ENCODE peak calls at places on chromosomes 6 and 20, in seven cellular contexts. One of them, this sample, is unnamed.

GRCh38 chr6:129748212-129748900 is 38.4 kb upstream of the ARHGAP18 start:
- DNase-seq in tibial artery: peak; percentile 23
- DNase-seq in cardiac muscle cell: peak; percentile 65
- DNase-seq in HFFc6: no peak
- DNase-seq in CD8-positive, alpha-beta T cell: peak; percentile 25
- DNase-seq in colonic mucosa: peak; percentile 29
- DNase-seq in fibroblast of lung: peak; percentile 76
- DNase-seq in this sample: no peak

GRCh38 chr6:169212897-169213813 is 40.5 kb downstream of the THBS2 start:
- DNase-seq in CD8-positive, alpha-beta T cell: peak; percentile 86
- DNase-seq in fibroblast of lung: peak; percentile 90
- DNase-seq in cardiac muscle cell: peak; percentile 95
- DNase-seq in HFFc6: peak; percentile 79
- DNase-seq in tibial artery: peak; percentile 89
- DNase-seq in colonic mucosa: peak; percentile 94
- DNase-seq in this sample: no peak

GRCh38 chr6:107488875-107489635 is 862 bp upstream of the SOBP start:
- DNase-seq in colonic mucosa: peak; percentile 33
- DNase-seq in fibroblast of lung: peak; percentile 37
- DNase-seq in cardiac muscle cell: peak; percentile 34
- DNase-seq in tibial artery: peak; percentile 49
- DNase-seq in CD8-positive, alpha-beta T cell: peak; percentile 20
- DNase-seq in HFFc6: no peak
- DNase-seq in this sample: no peak

GRCh38 chr6:129671442-129672344 is 38.3 kb downstream of the ARHGAP18 start:
- DNase-seq in colonic mucosa: no peak
- DNase-seq in tibial artery: no peak
- DNase-seq in cardiac muscle cell: peak; percentile 45
- DNase-seq in CD8-positive, alpha-beta T cell: peak; percentile 35
- DNase-seq in fibroblast of lung: no peak
- DNase-seq in HFFc6: no peak
- DNase-seq in this sample: no peak

GRCh38 chr6:152167639-152168603 is 360.4 kb downstream of the ESR1 start:
- DNase-seq in fibroblast of lung: no peak
- DNase-seq in cardiac muscle cell: no peak
- DNase-seq in HFFc6: no peak
- DNase-seq in colonic mucosa: no peak
- DNase-seq in CD8-positive, alpha-beta T cell: no peak
- DNase-seq in tibial artery: no peak
- DNase-seq in this sample: no peak

GRCh38 chr6:33672808-33673207 is 38.7 kb downstream of the UQCC2 start:
- DNase-seq in HFFc6: peak; percentile 95
- DNase-seq in CD8-positive, alpha-beta T cell: no peak
- DNase-seq in fibroblast of lung: peak; percentile 95
- DNase-seq in colonic mucosa: peak; percentile 38
- DNase-seq in tibial artery: peak; percentile 95
- DNase-seq in cardiac muscle cell: peak; percentile 93
- DNase-seq in this sample: peak; percentile 78

GRCh38 chr20:38231786-38232130 is 28.8 kb downstream of the KIAA1755 start:
- DNase-seq in colonic mucosa: no peak
- DNase-seq in CD8-positive, alpha-beta T cell: no peak
- DNase-seq in tibial artery: peak; percentile 55
- DNase-seq in fibroblast of lung: peak; percentile 45
- DNase-seq in HFFc6: no peak
- DNase-seq in cardiac muscle cell: peak; percentile 78
- DNase-seq in this sample: no peak

GRCh38 chr6:36985384-36985962 is 523 bp downstream of the MTCH1 start:
- DNase-seq in CD8-positive, alpha-beta T cell: no peak
- DNase-seq in colonic mucosa: peak; percentile 39
- DNase-seq in fibroblast of lung: no peak
- DNase-seq in tibial artery: no peak
- DNase-seq in HFFc6: no peak
- DNase-seq in cardiac muscle cell: no peak
- DNase-seq in this sample: no peak

GRCh38 chr6:24960991-24961475 is 25.3 kb upstream of the RIPOR2 start:
- DNase-seq in tibial artery: no peak
- DNase-seq in fibroblast of lung: no peak
- DNase-seq in colonic mucosa: no peak
- DNase-seq in cardiac muscle cell: no peak
- DNase-seq in CD8-positive, alpha-beta T cell: no peak
- DNase-seq in HFFc6: no peak
- DNase-seq in this sample: no peak

GRCh38 chr20:49230575-49231211 is 11.5 kb downstream of the DDX27 start:
- DNase-seq in cardiac muscle cell: peak; percentile 48
- DNase-seq in colonic mucosa: peak; percentile 24
- DNase-seq in CD8-positive, alpha-beta T cell: no peak
- DNase-seq in tibial artery: no peak
- DNase-seq in fibroblast of lung: no peak
- DNase-seq in HFFc6: no peak
- DNase-seq in this sample: no peak

GRCh38 chr6:45187841-45188240 is 140.3 kb upstream of the RUNX2 start:
- DNase-seq in fibroblast of lung: peak; percentile 63
- DNase-seq in colonic mucosa: no peak
- DNase-seq in CD8-positive, alpha-beta T cell: no peak
- DNase-seq in cardiac muscle cell: peak; percentile 66
- DNase-seq in HFFc6: no peak
- DNase-seq in tibial artery: no peak
- DNase-seq in this sample: no peak

GRCh38 chr6:167826230-167827061 is at the start of gene AFDN:
- DNase-seq in CD8-positive, alpha-beta T cell: peak; percentile 61
- DNase-seq in cardiac muscle cell: peak; percentile 66
- DNase-seq in tibial artery: peak; percentile 67
- DNase-seq in HFFc6: peak; percentile 36
- DNase-seq in colonic mucosa: peak; percentile 85
- DNase-seq in fibroblast of lung: peak; percentile 33
- DNase-seq in this sample: no peak

GRCh38 chr6:5843078-5843477 is 163.6 kb downstream of the NRN1 start:
- DNase-seq in cardiac muscle cell: no peak
- DNase-seq in colonic mucosa: no peak
- DNase-seq in CD8-positive, alpha-beta T cell: no peak
- DNase-seq in fibroblast of lung: no peak
- DNase-seq in tibial artery: no peak
- DNase-seq in HFFc6: no peak
- DNase-seq in this sample: no peak

GRCh38 chr20:37856932-37857660 is 45.8 kb upstream of the VSTM2L start:
- DNase-seq in tibial artery: no peak
- DNase-seq in fibroblast of lung: peak; percentile 69
- DNase-seq in cardiac muscle cell: peak; percentile 56
- DNase-seq in colonic mucosa: no peak
- DNase-seq in CD8-positive, alpha-beta T cell: no peak
- DNase-seq in HFFc6: peak; percentile 83
- DNase-seq in this sample: peak; percentile 61

GRCh38 chr20:13610205-13610604 is 28.5 kb downstream of the TASP1 start:
- DNase-seq in cardiac muscle cell: peak; percentile 5
- DNase-seq in CD8-positive, alpha-beta T cell: no peak
- DNase-seq in HFFc6: no peak
- DNase-seq in tibial artery: no peak
- DNase-seq in colonic mucosa: no peak
- DNase-seq in fibroblast of lung: no peak
- DNase-seq in this sample: no peak

GRCh38 chr20:45088247-45088646 is 12.7 kb downstream of the KCNS1 start:
- DNase-seq in HFFc6: peak; percentile 96
- DNase-seq in CD8-positive, alpha-beta T cell: no peak
- DNase-seq in tibial artery: no peak
- DNase-seq in fibroblast of lung: peak; percentile 72
- DNase-seq in colonic mucosa: no peak
- DNase-seq in cardiac muscle cell: peak; percentile 90
- DNase-seq in this sample: peak; percentile 84

GRCh38 chr6:2179950-2180349 is 65.5 kb downstream of the GMDS start:
- DNase-seq in tibial artery: no peak
- DNase-seq in fibroblast of lung: peak; percentile 47
- DNase-seq in HFFc6: no peak
- DNase-seq in colonic mucosa: no peak
- DNase-seq in CD8-positive, alpha-beta T cell: no peak
- DNase-seq in cardiac muscle cell: peak; percentile 71
- DNase-seq in this sample: no peak

GRCh38 chr6:88840806-88841539 is 122.4 kb downstream of the RNGTT start:
- DNase-seq in tibial artery: no peak
- DNase-seq in colonic mucosa: no peak
- DNase-seq in HFFc6: no peak
- DNase-seq in CD8-positive, alpha-beta T cell: no peak
- DNase-seq in fibroblast of lung: peak; percentile 42
- DNase-seq in cardiac muscle cell: no peak
- DNase-seq in this sample: no peak

GRCh38 chr6:37074053-37074827 is 68.8 kb downstream of the FGD2 start:
- DNase-seq in tibial artery: peak; percentile 60
- DNase-seq in CD8-positive, alpha-beta T cell: no peak
- DNase-seq in colonic mucosa: no peak
- DNase-seq in HFFc6: no peak
- DNase-seq in fibroblast of lung: peak; percentile 55
- DNase-seq in cardiac muscle cell: peak; percentile 82
- DNase-seq in this sample: peak; percentile 44

GRCh38 chr6:163151212-163151611 is 263.3 kb upstream of the QKI start:
- DNase-seq in tibial artery: no peak
- DNase-seq in HFFc6: no peak
- DNase-seq in colonic mucosa: no peak
- DNase-seq in CD8-positive, alpha-beta T cell: no peak
- DNase-seq in cardiac muscle cell: no peak
- DNase-seq in fibroblast of lung: no peak
- DNase-seq in this sample: no peak

GRCh38 chr6:13071946-13072345 is 256.4 kb downstream of the TBC1D7 start:
- DNase-seq in colonic mucosa: no peak
- DNase-seq in tibial artery: no peak
- DNase-seq in cardiac muscle cell: no peak
- DNase-seq in HFFc6: no peak
- DNase-seq in fibroblast of lung: no peak
- DNase-seq in CD8-positive, alpha-beta T cell: no peak
- DNase-seq in this sample: no peak

GRCh38 chr6:73585566-73586415 is 65.0 kb upstream of the EEF1A1 start:
- DNase-seq in fibroblast of lung: peak; percentile 83
- DNase-seq in cardiac muscle cell: peak; percentile 84
- DNase-seq in colonic mucosa: peak; percentile 75
- DNase-seq in tibial artery: peak; percentile 70
- DNase-seq in HFFc6: peak; percentile 70
- DNase-seq in CD8-positive, alpha-beta T cell: peak; percentile 26
- DNase-seq in this sample: no peak

GRCh38 chr6:75412937-75413662 is 80.5 kb downstream of the FILIP1 start:
- DNase-seq in CD8-positive, alpha-beta T cell: no peak
- DNase-seq in fibroblast of lung: peak; percentile 94
- DNase-seq in cardiac muscle cell: peak; percentile 78
- DNase-seq in colonic mucosa: no peak
- DNase-seq in HFFc6: peak; percentile 59
- DNase-seq in tibial artery: no peak
- DNase-seq in this sample: no peak

GRCh38 chr6:75414445-75415021 is 79.1 kb downstream of the FILIP1 start:
- DNase-seq in cardiac muscle cell: no peak
- DNase-seq in CD8-positive, alpha-beta T cell: no peak
- DNase-seq in HFFc6: no peak
- DNase-seq in tibial artery: no peak
- DNase-seq in fibroblast of lung: no peak
- DNase-seq in colonic mucosa: no peak
- DNase-seq in this sample: no peak

GRCh38 chr6:75403563-75403962 is 90.0 kb downstream of the FILIP1 start:
- DNase-seq in HFFc6: no peak
- DNase-seq in CD8-positive, alpha-beta T cell: no peak
- DNase-seq in colonic mucosa: no peak
- DNase-seq in cardiac muscle cell: no peak
- DNase-seq in tibial artery: no peak
- DNase-seq in fibroblast of lung: no peak
- DNase-seq in this sample: no peak

GRCh38 chr6:75409928-75410327 is 83.7 kb downstream of the FILIP1 start:
- DNase-seq in tibial artery: no peak
- DNase-seq in cardiac muscle cell: no peak
- DNase-seq in CD8-positive, alpha-beta T cell: no peak
- DNase-seq in fibroblast of lung: no peak
- DNase-seq in HFFc6: peak; percentile 88
- DNase-seq in colonic mucosa: no peak
- DNase-seq in this sample: no peak

GRCh38 chr6:75409286-75409685 is 84.3 kb downstream of the FILIP1 start:
- DNase-seq in fibroblast of lung: peak; percentile 46
- DNase-seq in tibial artery: no peak
- DNase-seq in HFFc6: peak; percentile 55
- DNase-seq in colonic mucosa: no peak
- DNase-seq in cardiac muscle cell: peak; percentile 43
- DNase-seq in CD8-positive, alpha-beta T cell: no peak
- DNase-seq in this sample: no peak
- TF ChIP-seq CTCF in fibroblast of lung: no peak
- TF ChIP-seq CTCF in tibial artery: no peak
- TF ChIP-seq CTCF in HFFc6: no peak
- TF ChIP-seq CTCF in colonic mucosa: no peak
- TF ChIP-seq CTCF in cardiac muscle cell: no peak
- TF ChIP-seq CTCF in CD8-positive, alpha-beta T cell: no peak
- TF ChIP-seq CTCF in this sample: no peak

GRCh38 chr20:57938158-57939108 is 228.6 kb upstream of the PMEPA1 start:
- DNase-seq in CD8-positive, alpha-beta T cell: no peak
- DNase-seq in fibroblast of lung: no peak
- DNase-seq in colonic mucosa: no peak
- DNase-seq in cardiac muscle cell: peak; percentile 16
- DNase-seq in tibial artery: no peak
- DNase-seq in HFFc6: no peak
- DNase-seq in this sample: no peak
- TF ChIP-seq CTCF in CD8-positive, alpha-beta T cell: no peak
- TF ChIP-seq CTCF in fibroblast of lung: no peak
- TF ChIP-seq CTCF in colonic mucosa: no peak
- TF ChIP-seq CTCF in cardiac muscle cell: no peak
- TF ChIP-seq CTCF in tibial artery: no peak
- TF ChIP-seq CTCF in HFFc6: peak; percentile 19
- TF ChIP-seq CTCF in this sample: no peak

GRCh38 chr6:138752017-138752416 is 21.6 kb upstream of the CCDC28A start:
- DNase-seq in colonic mucosa: no peak
- DNase-seq in tibial artery: no peak
- DNase-seq in cardiac muscle cell: no peak
- DNase-seq in HFFc6: no peak
- DNase-seq in fibroblast of lung: no peak
- DNase-seq in CD8-positive, alpha-beta T cell: no peak
- DNase-seq in this sample: no peak
- TF ChIP-seq CTCF in colonic mucosa: no peak
- TF ChIP-seq CTCF in tibial artery: no peak
- TF ChIP-seq CTCF in cardiac muscle cell: peak; percentile 8
- TF ChIP-seq CTCF in HFFc6: peak; percentile 51
- TF ChIP-seq CTCF in fibroblast of lung: no peak
- TF ChIP-seq CTCF in CD8-positive, alpha-beta T cell: no peak
- TF ChIP-seq CTCF in this sample: no peak

GRCh38 chr20:7856756-7857155 is 83.5 kb downstream of the HAO1 start:
- DNase-seq in HFFc6: peak; percentile 58
- DNase-seq in tibial artery: no peak
- DNase-seq in colonic mucosa: no peak
- DNase-seq in fibroblast of lung: peak; percentile 33
- DNase-seq in cardiac muscle cell: peak; percentile 63
- DNase-seq in CD8-positive, alpha-beta T cell: no peak
- DNase-seq in this sample: no peak

GRCh38 chr20:7858851-7859250 is 81.4 kb downstream of the HAO1 start:
- DNase-seq in CD8-positive, alpha-beta T cell: no peak
- DNase-seq in fibroblast of lung: no peak
- DNase-seq in HFFc6: no peak
- DNase-seq in cardiac muscle cell: no peak
- DNase-seq in colonic mucosa: no peak
- DNase-seq in tibial artery: no peak
- DNase-seq in this sample: no peak

GRCh38 chr20:7855545-7855944 is 84.7 kb downstream of the HAO1 start:
- DNase-seq in cardiac muscle cell: no peak
- DNase-seq in CD8-positive, alpha-beta T cell: no peak
- DNase-seq in fibroblast of lung: no peak
- DNase-seq in tibial artery: no peak
- DNase-seq in colonic mucosa: no peak
- DNase-seq in HFFc6: no peak
- DNase-seq in this sample: no peak

GRCh38 chr20:7853493-7853892 is 86.8 kb downstream of the HAO1 start:
- DNase-seq in tibial artery: no peak
- DNase-seq in cardiac muscle cell: no peak
- DNase-seq in fibroblast of lung: no peak
- DNase-seq in HFFc6: no peak
- DNase-seq in CD8-positive, alpha-beta T cell: no peak
- DNase-seq in colonic mucosa: no peak
- DNase-seq in this sample: no peak

GRCh38 chr20:7859371-7859802 is 80.9 kb downstream of the HAO1 start:
- DNase-seq in colonic mucosa: no peak
- DNase-seq in cardiac muscle cell: peak; percentile 81
- DNase-seq in HFFc6: peak; percentile 54
- DNase-seq in CD8-positive, alpha-beta T cell: no peak
- DNase-seq in fibroblast of lung: peak; percentile 80
- DNase-seq in tibial artery: no peak
- DNase-seq in this sample: no peak
- TF ChIP-seq CTCF in colonic mucosa: no peak
- TF ChIP-seq CTCF in cardiac muscle cell: peak; percentile 74
- TF ChIP-seq CTCF in HFFc6: peak; percentile 78
- TF ChIP-seq CTCF in CD8-positive, alpha-beta T cell: no peak
- TF ChIP-seq CTCF in fibroblast of lung: peak; percentile 72
- TF ChIP-seq CTCF in tibial artery: peak; percentile 48
- TF ChIP-seq CTCF in this sample: peak; percentile 65

This sample was measured in AG04449.